ENCODE peak calls at places on chromosomes 16 and 17, in four cellular contexts. Q, E, Z and K are unnamed samples.

GRCh38 chr17:35568561-35568960 is 7.9 kb upstream of the SLFN14 start:
- DNase-seq in Q (no peak), E (no peak), Z (no peak), K (no peak)

GRCh38 chr16:57640612-57641011 is 12.2 kb downstream of the ADGRG1 start:
- DNase-seq in Q (no peak), E (no peak), Z (no peak), K (no peak)

GRCh38 chr16:78485188-78485898 is 385.9 kb downstream of the WWOX start:
- DNase-seq in Q (no peak), E (no peak), Z (no peak), K (no peak)

GRCh38 chr16:22282254-22282892 is 14.8 kb upstream of the POLR3E start:
- DNase-seq in Q (no peak), E (no peak), Z (no peak), K (no peak)

GRCh38 chr17:64315032-64315490 is 52.0 kb upstream of the TEX2 start:
- DNase-seq in Q (peak; percentile 85), E (no peak), Z (peak; percentile 22), K (no peak)

GRCh38 chr16:2767891-2768290 is 9.2 kb downstream of the ELOB start:
- DNase-seq in Q (no peak), E (no peak), Z (no peak), K (no peak)

GRCh38 chr17:55360971-55361370 is 60.7 kb downstream of the MMD start:
- DNase-seq in Q (no peak), E (no peak), Z (no peak), K (no peak)

GRCh38 chr16:57283956-57284205 is 591 bp downstream of the PLLP start:
- DNase-seq in Q (no peak), E (no peak), Z (no peak), K (no peak)

GRCh38 chr16:1581804-1582203 is 30.1 kb downstream of the IFT140 start:
- DNase-seq in Q (no peak), E (no peak), Z (no peak), K (no peak)

GRCh38 chr17:17580662-17581470 is 10.6 kb downstream of the PEMT start:
- DNase-seq in Q (no peak), E (no peak), Z (no peak), K (no peak)

GRCh38 chr16:46801428-46802049 is 29.4 kb downstream of the C16orf87 start:
- DNase-seq in Q (no peak), E (no peak), Z (no peak), K (no peak)

GRCh38 chr17:35006345-35006744 is 26.0 kb downstream of the LIG3 start:
- DNase-seq in Q (no peak), E (no peak), Z (no peak), K (no peak)

GRCh38 chr17:47967607-47968252 is 3.2 kb upstream of the CDK5RAP3 start:
- DNase-seq in Q (no peak), E (no peak), Z (peak; percentile 35), K (peak; percentile 34)

GRCh38 chr17:43125967-43126910 is 1.1 kb upstream of the BRCA1 start:
- DNase-seq in Q (no peak), E (no peak), Z (no peak), K (no peak)

GRCh38 chr17:4549781-4550533 is 5.2 kb downstream of the MYBBP1A start:
- DNase-seq in Q (no peak), E (no peak), Z (no peak), K (no peak)

GRCh38 chr17:66549731-66550207 is 247.4 kb downstream of the PRKCA start:
- DNase-seq in Q (no peak), E (no peak), Z (peak; percentile 66), K (peak; percentile 94)

GRCh38 chr16:27625050-27625697 is 75.2 kb downstream of the KATNIP start:
- DNase-seq in Q (peak; percentile 70), E (no peak), Z (no peak), K (no peak)

GRCh38 chr17:29694923-29695563 is 72.3 kb upstream of the CORO6 start:
- DNase-seq in Q (no peak), E (no peak), Z (no peak), K (no peak)

GRCh38 chr17:8823279-8823678 is 24.1 kb upstream of the MFSD6L start:
- DNase-seq in Q (no peak), E (no peak), Z (no peak), K (no peak)

GRCh38 chr17:8835631-8836364 is 31.7 kb downstream of the PIK3R6 start:
- DNase-seq in Q (no peak), E (no peak), Z (no peak), K (no peak)

GRCh38 chr17:63835167-63835720 is 7.2 kb downstream of the SMARCD2 start:
- DNase-seq in Q (no peak), E (no peak), Z (no peak), K (no peak)

GRCh38 chr16:86244188-86244587 is 266.1 kb upstream of the FOXF1 start:
- DNase-seq in Q (no peak), E (no peak), Z (no peak), K (no peak)

GRCh38 chr17:61393550-61393903 is 6.1 kb upstream of the TBX2 start:
- DNase-seq in Q (no peak), E (no peak), Z (no peak), K (no peak)